ENCODE peak calls at places on chromosomes 11 and 22, in seven cellular contexts. I is stimulated activated CD4-positive, alpha-beta T cell treated with anti-CD3 and anti-CD28 coated beads, Interleukin-15, amount 100 ng/mL, for 1 hour; P is activated gamma-delta T cell; E is activated naive CD8-positive, alpha-beta T cell treated with anti-CD3 and anti-CD28 coated beads for 36 hours; Q is thoracic aorta; R is NCI-H2029; O is COLO829. A is an unnamed sample.

GRCh38 chr11:76955459-76956114 is 78.6 kb upstream of the B3GNT6 start:
- DNase-seq in Q (no peak), I (no peak), R (no peak), O (no peak), E (no peak), P (no peak), A (no peak)

GRCh38 chr11:77073328-77074001 is 6.7 kb downstream of the CAPN5 start:
- DNase-seq in O (no peak), P (no peak), R (peak; percentile 13), E (no peak), Q (peak; percentile 81), I (no peak), A (peak; percentile 63)

GRCh38 chr22:48494256-48494967 is 1333.3 kb downstream of the BRD1 start:
- DNase-seq in E (no peak), Q (no peak), R (no peak), I (no peak), P (no peak), O (no peak), A (no peak)

GRCh38 chr22:37768273-37768672 is 39.5 kb upstream of the GCAT start:
- DNase-seq in P (no peak), Q (no peak), O (no peak), E (no peak), R (no peak), I (no peak), A (no peak)

GRCh38 chr11:60840711-60841430 is 1.0 kb upstream of the CCDC86 start:
- DNase-seq in E (no peak), Q (no peak), R (no peak), I (no peak), O (no peak), P (no peak), A (no peak)

GRCh38 chr22:46614070-46614931 is 5.9 kb upstream of the GRAMD4 start:
- DNase-seq in Q (no peak), P (peak; percentile 32), O (no peak), I (peak; percentile 55), R (no peak), E (peak; percentile 76), A (no peak)

GRCh38 chr22:46362221-46362933 is 26.9 kb downstream of the TRMU start:
- DNase-seq in E (no peak), R (no peak), P (no peak), Q (no peak), O (no peak), I (no peak), A (no peak)

GRCh38 chr22:21698430-21699329 is 32.9 kb downstream of the PPIL2 start:
- DNase-seq in O (no peak), I (no peak), P (no peak), E (no peak), R (no peak), Q (no peak), A (no peak)

GRCh38 chr11:65827774-65828156 is 6.0 kb upstream of the SNX32 start:
- DNase-seq in R (no peak), E (no peak), O (no peak), Q (no peak), P (no peak), I (no peak), A (no peak)

GRCh38 chr11:104858882-104859735 is 39.2 kb downstream of the CASP12 start:
- DNase-seq in Q (no peak), P (no peak), R (no peak), I (no peak), E (no peak), O (no peak), A (no peak)

GRCh38 chr22:24236656-24237055 is 8.2 kb downstream of the GGT5 start:
- DNase-seq in E (no peak), R (no peak), P (no peak), Q (no peak), O (no peak), I (no peak), A (no peak)

GRCh38 chr11:118076754-118077281 is at the start of gene TMPRSS4:
- DNase-seq in O (no peak), E (no peak), R (peak; percentile 67), I (no peak), P (no peak), Q (no peak), A (peak; percentile 73)

A was measured in RWPE1.